ENCODE peak calls at places on chromosomes 13 and 19, in four cellular contexts. One of them, this sample, is unnamed.
A peak's percentile ranks its signal among the peaks of the same experiment; 100 is the strongest.

GRCh38 chr13:64753606-64754005 is 2476.5 kb downstream of the PCDH9 start:
- DNase-seq in WTC11: no peak
- DNase-seq in SK-N-SH: no peak
- DNase-seq in K562: no peak
- DNase-seq in this sample: no peak

GRCh38 chr19:44525721-44526430 is 3.6 kb downstream of the CEACAM20 start:
- DNase-seq in WTC11: no peak
- DNase-seq in SK-N-SH: no peak
- DNase-seq in K562: no peak
- DNase-seq in this sample: no peak

GRCh38 chr19:42270346-42271044 is 1.4 kb downstream of the CIC start:
- DNase-seq in WTC11: no peak
- DNase-seq in SK-N-SH: peak; percentile 49
- DNase-seq in K562: peak; percentile 62
- DNase-seq in this sample: no peak

GRCh38 chr13:106432636-106433035 is 102.8 kb downstream of the EFNB2 start:
- DNase-seq in WTC11: no peak
- DNase-seq in SK-N-SH: no peak
- DNase-seq in K562: no peak
- DNase-seq in this sample: no peak

GRCh38 chr13:91185294-91185863 is 162.1 kb upstream of the MIR17HG start:
- DNase-seq in WTC11: no peak
- DNase-seq in SK-N-SH: peak; percentile 39
- DNase-seq in K562: peak; percentile 28
- DNase-seq in this sample: no peak

GRCh38 chr13:80341098-80341701 is at the start of gene SPRY2:
- DNase-seq in WTC11: peak; percentile 87
- DNase-seq in SK-N-SH: peak; percentile 92
- DNase-seq in K562: peak; percentile 89
- DNase-seq in this sample: no peak

GRCh38 chr19:35549174-35549788 is 3.9 kb downstream of the TMEM147 start:
- DNase-seq in WTC11: peak; percentile 69
- DNase-seq in SK-N-SH: peak; percentile 83
- DNase-seq in K562: peak; percentile 84
- DNase-seq in this sample: no peak

GRCh38 chr13:102768914-102769313 is 4.7 kb downstream of the TEX30 start:
- DNase-seq in WTC11: no peak
- DNase-seq in SK-N-SH: no peak
- DNase-seq in K562: no peak
- DNase-seq in this sample: no peak

GRCh38 chr13:49443327-49443688 is 556 bp downstream of the CAB39L start:
- DNase-seq in WTC11: no peak
- DNase-seq in SK-N-SH: peak; percentile 42
- DNase-seq in K562: peak; percentile 19
- DNase-seq in this sample: no peak

GRCh38 chr19:47541507-47541906 is 26.6 kb upstream of the NAPA start:
- DNase-seq in WTC11: no peak
- DNase-seq in SK-N-SH: no peak
- DNase-seq in K562: no peak
- DNase-seq in this sample: peak; percentile 13

GRCh38 chr13:66071018-66071417 is 1159.1 kb downstream of the PCDH9 start:
- DNase-seq in WTC11: no peak
- DNase-seq in SK-N-SH: no peak
- DNase-seq in K562: peak; percentile 36
- DNase-seq in this sample: no peak

GRCh38 chr19:35643255-35644205 is 2.0 kb downstream of the ETV2 start:
- DNase-seq in WTC11: peak; percentile 90
- DNase-seq in SK-N-SH: peak; percentile 96
- DNase-seq in K562: peak; percentile 91
- DNase-seq in this sample: peak; percentile 59

GRCh38 chr13:50511877-50512332 is 331.6 kb downstream of the DLEU7 start:
- DNase-seq in WTC11: no peak
- DNase-seq in SK-N-SH: no peak
- DNase-seq in K562: peak; percentile 43
- DNase-seq in this sample: peak; percentile 12

GRCh38 chr13:79680485-79680884 is 199.5 kb downstream of the NDFIP2 start:
- DNase-seq in WTC11: no peak
- DNase-seq in SK-N-SH: peak; percentile 13
- DNase-seq in K562: no peak
- DNase-seq in this sample: no peak

GRCh38 chr13:105709181-105709580 is 826.3 kb downstream of the EFNB2 start:
- DNase-seq in WTC11: no peak
- DNase-seq in SK-N-SH: no peak
- DNase-seq in K562: no peak
- DNase-seq in this sample: no peak

GRCh38 chr13:21483748-21484147 is 24.6 kb upstream of the ZDHHC20 start:
- DNase-seq in WTC11: no peak
- DNase-seq in SK-N-SH: no peak
- DNase-seq in K562: no peak
- DNase-seq in this sample: no peak

GRCh38 chr19:44451687-44452086 is 3.4 kb upstream of the ZNF229 start:
- DNase-seq in WTC11: no peak
- DNase-seq in SK-N-SH: no peak
- DNase-seq in K562: no peak
- DNase-seq in this sample: no peak

GRCh38 chr13:80979035-80979641 is 638.2 kb upstream of the SPRY2 start:
- DNase-seq in WTC11: peak; percentile 53
- DNase-seq in SK-N-SH: peak; percentile 59
- DNase-seq in K562: peak; percentile 57
- DNase-seq in this sample: peak; percentile 11

GRCh38 chr19:16825312-16826168 is 3.7 kb upstream of the SIN3B start:
- DNase-seq in WTC11: peak; percentile 59
- DNase-seq in SK-N-SH: peak; percentile 33
- DNase-seq in K562: peak; percentile 35
- DNase-seq in this sample: no peak

GRCh38 chr19:46489445-46490272 is 6.0 kb downstream of the PNMA8B start:
- DNase-seq in WTC11: peak; percentile 55
- DNase-seq in SK-N-SH: peak; percentile 37
- DNase-seq in K562: peak; percentile 39
- DNase-seq in this sample: no peak

GRCh38 chr13:59086147-59086546 is 1077.6 kb downstream of the DIAPH3 start:
- DNase-seq in WTC11: no peak
- DNase-seq in SK-N-SH: no peak
- DNase-seq in K562: no peak
- DNase-seq in this sample: no peak

GRCh38 chr13:20708216-20708615 is 4.7 kb downstream of the IL17D start:
- DNase-seq in WTC11: no peak
- DNase-seq in SK-N-SH: no peak
- DNase-seq in K562: no peak
- DNase-seq in this sample: no peak

GRCh38 chr13:108176685-108177274 is 38.6 kb downstream of the LIG4 start:
- DNase-seq in WTC11: peak; percentile 74
- DNase-seq in SK-N-SH: peak; percentile 46
- DNase-seq in K562: peak; percentile 60
- DNase-seq in this sample: no peak

GRCh38 chr13:35225159-35225558 is 251.3 kb downstream of the MAB21L1 start:
- DNase-seq in WTC11: no peak
- DNase-seq in SK-N-SH: no peak
- DNase-seq in K562: no peak
- DNase-seq in this sample: no peak

GRCh38 chr19:3563689-3564269 is 6.4 kb upstream of the MFSD12 start:
- DNase-seq in WTC11: no peak
- DNase-seq in SK-N-SH: no peak
- DNase-seq in K562: no peak
- DNase-seq in this sample: no peak

GRCh38 chr13:26660761-26661160 is 99.8 kb downstream of the GPR12 start:
- DNase-seq in WTC11: no peak
- DNase-seq in SK-N-SH: no peak
- DNase-seq in K562: no peak
- DNase-seq in this sample: no peak

GRCh38 chr19:42386974-42387707 is 3.0 kb downstream of the CNFN start:
- DNase-seq in WTC11: peak; percentile 89
- DNase-seq in SK-N-SH: peak; percentile 91
- DNase-seq in K562: peak; percentile 69
- DNase-seq in this sample: no peak

GRCh38 chr19:46065486-46065885 is 24.7 kb upstream of the IGFL4 start:
- DNase-seq in WTC11: no peak
- DNase-seq in SK-N-SH: no peak
- DNase-seq in K562: no peak
- DNase-seq in this sample: no peak

GRCh38 chr19:47679251-47679900 is 33.8 kb upstream of the EHD2 start:
- DNase-seq in WTC11: no peak
- DNase-seq in SK-N-SH: no peak
- DNase-seq in K562: no peak
- DNase-seq in this sample: no peak

GRCh38 chr19:55066107-55066709 is 3.3 kb upstream of the RDH13 start:
- DNase-seq in WTC11: no peak
- DNase-seq in SK-N-SH: no peak
- DNase-seq in K562: peak; percentile 40
- DNase-seq in this sample: no peak

GRCh38 chr13:93304134-93304533 is 77.5 kb downstream of the GPC6 start:
- DNase-seq in WTC11: no peak
- DNase-seq in SK-N-SH: no peak
- DNase-seq in K562: no peak
- DNase-seq in this sample: no peak

DNA sequence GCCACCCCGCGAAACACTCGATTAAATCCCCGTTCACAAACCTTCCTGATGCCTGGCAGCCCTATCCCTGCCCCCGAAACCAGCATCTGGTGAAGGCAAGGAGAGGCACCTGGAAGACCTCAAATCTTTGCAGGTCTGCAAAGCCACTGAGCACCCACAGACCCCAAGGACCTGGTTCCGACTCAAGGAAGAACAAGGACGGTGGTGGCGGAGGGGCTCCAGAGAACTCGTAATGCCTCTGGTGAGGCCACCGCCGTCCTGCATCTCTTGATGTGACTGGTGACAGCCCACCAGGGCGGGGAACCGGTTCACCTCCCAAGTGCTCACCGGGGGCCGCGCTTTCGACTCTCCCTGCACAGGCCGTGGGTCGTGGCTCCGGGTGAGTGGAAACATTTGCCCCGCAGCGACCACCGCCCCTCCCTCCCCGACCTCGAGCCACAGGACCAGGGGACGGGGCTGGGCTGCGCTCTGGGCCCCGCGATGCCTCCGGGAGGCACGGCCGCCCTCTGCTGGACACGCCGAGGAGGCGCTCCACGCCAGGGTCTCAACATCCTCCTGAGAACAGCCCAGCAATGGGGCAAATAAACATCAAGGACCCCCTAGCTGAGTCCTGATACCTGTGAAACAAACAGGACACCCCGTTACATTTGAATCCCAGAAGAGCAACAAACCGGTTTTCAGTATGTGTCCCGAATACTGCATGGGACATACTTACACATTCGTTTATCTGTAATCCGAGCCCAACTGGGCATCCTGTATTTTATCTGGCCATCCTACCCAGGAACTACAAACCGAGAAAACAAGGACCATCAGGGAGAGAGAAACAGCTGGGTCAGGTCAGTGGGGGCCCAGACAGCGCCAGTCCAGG is 3.9 kb upstream of the PLPP2 start:
- DNase-seq in WTC11: peak; percentile 79
- DNase-seq in SK-N-SH: peak; percentile 65
- DNase-seq in K562: peak; percentile 67
- DNase-seq in this sample: no peak
- TF ChIP-seq USF1 in WTC11: no peak
- TF ChIP-seq USF1 in SK-N-SH: no peak
- TF ChIP-seq USF1 in K562: no peak
- TF ChIP-seq USF1 in this sample: no peak

GRCh38 chr19:13839938-13840750 is 36.8 kb upstream of the NANOS3 start:
- DNase-seq in WTC11: no peak
- DNase-seq in SK-N-SH: no peak
- DNase-seq in K562: no peak
- DNase-seq in this sample: no peak
- TF ChIP-seq USF1 in WTC11: no peak
- TF ChIP-seq USF1 in SK-N-SH: no peak
- TF ChIP-seq USF1 in K562: no peak
- TF ChIP-seq USF1 in this sample: no peak

GRCh38 chr19:11154683-11155047 is 917 bp downstream of the SPC24 start:
- DNase-seq in WTC11: no peak
- DNase-seq in SK-N-SH: no peak
- DNase-seq in K562: peak; percentile 40
- DNase-seq in this sample: no peak

GRCh38 chr19:11151181-11151580 is 4.4 kb downstream of the SPC24 start:
- DNase-seq in WTC11: no peak
- DNase-seq in SK-N-SH: no peak
- DNase-seq in K562: no peak
- DNase-seq in this sample: no peak

GRCh38 chr19:11155373-11156120 is at the start of gene SPC24:
- DNase-seq in WTC11: peak; percentile 96
- DNase-seq in SK-N-SH: peak; percentile 100
- DNase-seq in K562: peak; percentile 99
- DNase-seq in this sample: peak; percentile 94

GRCh38 chr19:11148001-11148400 is 7.6 kb downstream of the SPC24 start:
- DNase-seq in WTC11: no peak
- DNase-seq in SK-N-SH: no peak
- DNase-seq in K562: no peak
- DNase-seq in this sample: no peak

GRCh38 chr19:11152318-11153062 is 3.1 kb downstream of the SPC24 start:
- DNase-seq in WTC11: no peak
- DNase-seq in SK-N-SH: no peak
- DNase-seq in K562: no peak
- DNase-seq in this sample: no peak
- TF ChIP-seq USF1 in WTC11: no peak
- TF ChIP-seq USF1 in SK-N-SH: no peak
- TF ChIP-seq USF1 in K562: no peak
- TF ChIP-seq USF1 in this sample: no peak

GRCh38 chr19:51783373-51783772 is 11.6 kb upstream of the FPR3 start:
- DNase-seq in WTC11: peak; percentile 25
- DNase-seq in SK-N-SH: no peak
- DNase-seq in K562: peak; percentile 72
- DNase-seq in this sample: no peak

GRCh38 chr19:51788029-51788428 is 6.9 kb upstream of the FPR3 start:
- DNase-seq in WTC11: no peak
- DNase-seq in SK-N-SH: no peak
- DNase-seq in K562: no peak
- DNase-seq in this sample: no peak

GRCh38 chr19:51784109-51784785 is 10.7 kb upstream of the FPR3 start:
- DNase-seq in WTC11: no peak
- DNase-seq in SK-N-SH: no peak
- DNase-seq in K562: no peak
- DNase-seq in this sample: no peak

GRCh38 chr19:51786651-51787494 is 8.1 kb upstream of the FPR3 start:
- DNase-seq in WTC11: no peak
- DNase-seq in SK-N-SH: no peak
- DNase-seq in K562: peak; percentile 45
- DNase-seq in this sample: no peak

DNA sequence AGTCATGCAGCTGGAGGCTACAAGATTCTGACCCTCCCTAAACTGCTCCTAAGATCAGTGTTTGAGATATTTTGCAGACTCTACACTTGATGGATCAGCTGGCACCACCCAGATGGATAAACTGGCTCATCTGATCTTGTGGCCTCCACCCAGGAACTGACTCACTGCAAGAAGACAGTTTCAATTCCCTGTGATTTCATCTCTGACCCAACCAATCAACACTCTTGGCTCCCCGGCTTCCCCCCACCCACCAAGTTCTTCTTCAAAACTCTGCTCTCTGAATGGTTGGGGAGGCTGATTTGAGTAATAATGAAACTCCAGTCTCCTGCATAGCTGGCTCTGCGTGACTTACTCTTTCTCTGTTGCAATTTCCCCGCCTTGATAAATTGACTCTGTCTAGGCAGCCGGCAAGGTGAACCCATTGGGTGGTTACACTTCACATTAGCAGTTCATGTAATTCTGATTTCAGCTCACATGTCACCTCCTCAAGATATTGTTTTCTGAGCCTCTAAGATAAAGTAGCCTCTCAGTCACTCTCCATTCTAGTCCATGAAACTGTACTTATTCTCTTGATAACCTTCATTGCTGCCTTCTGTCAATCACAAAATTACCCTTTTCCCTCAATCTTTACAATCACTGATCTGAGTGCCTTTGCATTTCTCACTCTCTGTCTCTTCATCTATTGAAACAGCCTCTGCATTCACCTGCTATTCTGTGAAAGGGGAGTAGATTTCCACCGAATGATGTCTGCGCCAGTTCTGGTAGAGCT is 9.9 kb upstream of the FPR3 start:
- DNase-seq in WTC11: no peak
- DNase-seq in SK-N-SH: no peak
- DNase-seq in K562: peak; percentile 75
- DNase-seq in this sample: peak; percentile 32
- TF ChIP-seq USF1 in WTC11: no peak
- TF ChIP-seq USF1 in SK-N-SH: no peak
- TF ChIP-seq USF1 in K562: no peak
- TF ChIP-seq USF1 in this sample: no peak

This sample was measured in GM12878.